ENCODE peak calls at places on chromosomes 5 and 9, in six cellular contexts. J is brain microvascular endothelial cell; T is CD8-positive, alpha-beta T cell; F is heart right ventricle; Z is GM13976; K is GM06990. B is an unnamed sample.

GRCh38 chr9:107425110-107426025 is 64.2 kb downstream of the KLF4 start:
- DNase-seq in J (peak; percentile 43), T (no peak), F (peak; percentile 78), Z (peak; percentile 78), K (peak; percentile 73), B (no peak)

GRCh38 chr5:32504923-32505596 is 60.5 kb upstream of the ZFR start:
- DNase-seq in J (peak; percentile 81), T (no peak), F (peak; percentile 53), Z (no peak), K (no peak), B (peak; percentile 33)

GRCh38 chr5:179439181-179439990 is 94.1 kb upstream of the ADAMTS2 start:
- DNase-seq in J (no peak), T (no peak), F (no peak), Z (no peak), K (no peak), B (peak; percentile 80)

GRCh38 chr5:126403156-126403555 is 20.1 kb upstream of the GRAMD2B start:
- DNase-seq in J (no peak), T (no peak), F (no peak), Z (no peak), K (no peak), B (no peak)

GRCh38 chr5:149586708-149587318 is 5.5 kb downstream of the ARHGEF37 start:
- DNase-seq in J (no peak), T (no peak), F (no peak), Z (no peak), K (no peak), B (no peak)

GRCh38 chr5:141878186-141878770 is at the start of gene PCDH1:
- DNase-seq in J (no peak), T (no peak), F (peak; percentile 55), Z (no peak), K (no peak), B (no peak)

GRCh38 chr5:172748341-172748843 is 22.6 kb downstream of the DUSP1 start:
- DNase-seq in J (peak; percentile 89), T (no peak), F (peak; percentile 91), Z (no peak), K (no peak), B (no peak)

GRCh38 chr5:162190-162564 is 29.1 kb upstream of the LRRC14B start:
- DNase-seq in J (no peak), T (no peak), F (no peak), Z (no peak), K (no peak), B (no peak)

GRCh38 chr5:169893010-169893409 is 87.3 kb downstream of the INSYN2B start:
- DNase-seq in J (no peak), T (no peak), F (no peak), Z (no peak), K (no peak), B (no peak)

GRCh38 chr5:2755811-2756210 is 4.3 kb upstream of the IRX2 start:
- DNase-seq in J (no peak), T (no peak), F (no peak), Z (no peak), K (no peak), B (no peak)

GRCh38 chr5:2753452-2754409 is 2.3 kb upstream of the IRX2 start:
- DNase-seq in J (no peak), T (no peak), F (no peak), Z (no peak), K (no peak), B (no peak)

GRCh38 chr5:2755371-2755715 is 3.9 kb upstream of the IRX2 start:
- DNase-seq in J (no peak), T (no peak), F (no peak), Z (no peak), K (no peak), B (no peak)

GRCh38 chr5:2756211-2756746 is 4.8 kb upstream of the IRX2 start:
- DNase-seq in J (no peak), T (no peak), F (no peak), Z (no peak), K (no peak), B (no peak)

GRCh38 chr5:2754621-2755370 is 3.3 kb upstream of the IRX2 start:
- DNase-seq in J (no peak), T (no peak), F (no peak), Z (no peak), K (no peak), B (no peak)
- TF ChIP-seq CTCF in J (no peak), T (no peak), F (peak; percentile 44), Z (no peak), K (no peak), B (peak; percentile 34)

DNA sequence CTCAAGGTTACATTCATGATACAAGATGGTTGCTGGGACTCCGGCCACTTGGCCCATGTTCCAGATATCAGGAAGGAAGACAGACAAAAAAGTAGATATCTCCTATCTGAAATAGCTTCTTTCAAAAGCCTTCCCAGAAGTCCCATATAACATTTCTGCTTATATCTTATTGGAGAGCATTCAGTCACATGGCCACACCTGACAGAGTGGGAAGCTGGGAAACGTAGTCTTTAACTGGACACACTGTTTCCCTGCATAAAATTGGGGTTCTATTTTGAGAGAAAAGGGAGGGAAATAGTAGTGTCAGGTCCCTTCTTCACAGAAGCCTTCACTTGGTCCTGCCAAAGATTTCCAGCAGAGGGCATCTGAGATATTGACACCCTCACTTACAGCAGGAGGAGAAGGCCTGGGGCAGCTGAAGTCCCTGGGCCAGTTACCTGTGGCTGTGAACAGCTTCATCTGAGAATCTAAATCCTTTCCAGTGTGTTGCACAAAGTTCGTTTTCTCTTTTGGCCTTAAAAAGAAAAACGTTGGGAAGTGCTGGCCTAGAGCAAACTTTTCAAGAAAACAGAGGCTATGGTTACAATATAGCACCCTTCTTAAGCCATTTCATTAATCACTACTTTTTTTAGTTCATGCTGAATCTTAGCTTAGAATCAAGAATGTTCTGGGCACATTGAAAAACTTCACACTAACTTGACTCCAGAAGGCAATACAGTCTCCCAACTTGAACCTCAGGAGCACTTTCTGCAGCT is 33.5 kb downstream of the SPEF2 start:
- DNase-seq in J (peak; percentile 56), T (peak; percentile 58), F (no peak), Z (peak; percentile 33), K (no peak), B (no peak)
- TF ChIP-seq CTCF in J (peak; percentile 77), T (peak; percentile 77), F (peak; percentile 45), Z (peak; percentile 30), K (peak; percentile 62), B (no peak)

DNA sequence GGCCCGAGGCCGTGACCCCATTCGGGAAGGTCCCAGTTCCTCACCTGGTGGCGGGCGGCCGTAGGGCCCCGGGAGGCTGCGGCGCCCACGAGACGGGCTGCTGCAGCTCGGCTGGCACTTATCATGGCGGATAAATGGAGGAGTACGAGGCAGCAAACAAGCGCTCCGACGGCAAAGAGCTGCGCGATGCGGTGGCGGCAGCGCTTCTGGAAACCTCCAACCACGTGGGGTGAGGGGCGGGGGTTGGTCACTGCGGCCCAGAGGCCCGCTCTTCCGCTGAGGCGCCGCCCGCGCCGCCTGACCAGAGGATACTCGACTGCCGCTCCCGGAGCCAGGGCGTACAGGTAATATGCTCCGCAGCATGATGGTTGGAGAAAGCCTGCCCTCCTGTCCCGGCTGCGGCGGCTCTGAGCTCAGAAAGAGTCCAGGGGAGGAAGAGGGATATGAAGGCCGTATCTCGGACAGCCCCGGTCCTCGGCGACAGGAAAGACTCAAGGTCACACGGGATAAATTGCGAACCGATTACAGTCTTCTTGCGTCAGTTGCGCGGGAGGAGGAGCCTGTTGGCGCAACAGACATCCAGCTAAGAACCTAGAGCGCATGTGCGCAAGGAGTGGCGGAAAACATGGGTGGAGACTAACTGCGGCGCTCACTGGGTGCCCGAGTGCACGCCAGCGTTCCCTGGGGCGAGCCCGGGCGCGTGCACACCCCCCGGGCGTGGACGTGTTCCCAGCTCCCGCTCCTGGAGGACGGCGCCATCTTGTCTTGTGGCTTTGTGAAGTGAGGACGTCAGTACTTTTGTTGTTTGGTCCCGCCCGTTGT is at the start of gene HSPA9:
- DNase-seq in J (peak; percentile 99), T (peak; percentile 98), F (peak; percentile 96), Z (peak; percentile 99), K (peak; percentile 96), B (peak; percentile 97)
- TF ChIP-seq CTCF in J (no peak), T (no peak), F (no peak), Z (no peak), K (no peak), B (no peak)

GRCh38 chr9:23698161-23698560 is 127.9 kb downstream of the ELAVL2 start:
- DNase-seq in J (no peak), T (no peak), F (no peak), Z (no peak), K (no peak), B (no peak)

GRCh38 chr9:23700359-23700758 is 125.7 kb downstream of the ELAVL2 start:
- DNase-seq in J (no peak), T (no peak), F (no peak), Z (no peak), K (no peak), B (no peak)

GRCh38 chr9:23701291-23701690 is 124.7 kb downstream of the ELAVL2 start:
- DNase-seq in J (no peak), T (no peak), F (no peak), Z (no peak), K (no peak), B (no peak)

GRCh38 chr9:23707249-23707648 is 118.8 kb downstream of the ELAVL2 start:
- DNase-seq in J (no peak), T (no peak), F (no peak), Z (no peak), K (no peak), B (no peak)

GRCh38 chr9:23702311-23702922 is 123.6 kb downstream of the ELAVL2 start:
- DNase-seq in J (no peak), T (no peak), F (no peak), Z (no peak), K (no peak), B (no peak)
- TF ChIP-seq CTCF in J (no peak), T (no peak), F (no peak), Z (no peak), K (no peak), B (peak; percentile 23)

GRCh38 chr9:113150670-113151591 is at the start of gene SLC31A2:
- DNase-seq in J (peak; percentile 70), T (peak; percentile 84), F (peak; percentile 93), Z (peak; percentile 94), K (peak; percentile 88), B (peak; percentile 65)
- TF ChIP-seq CTCF in J (peak; percentile 46), T (peak; percentile 33), F (peak; percentile 67), Z (peak; percentile 65), K (peak; percentile 63), B (peak; percentile 33)

GRCh38 chr5:16345454-16345853 is 120.1 kb downstream of the ZNF622 start:
- DNase-seq in J (no peak), T (no peak), F (no peak), Z (no peak), K (no peak), B (no peak)
- TF ChIP-seq CTCF in J (no peak), T (no peak), F (peak; percentile 11), Z (no peak), K (peak; percentile 14), B (no peak)

B was measured in D721Med.